ENCODE peak calls at places on chromosomes 3 and 15, in six cellular contexts. One of them, this sample, is unnamed. For H3K27me3, the result is how much of the 10 kb centered on the place peaks cover.

GRCh38 chr15:41941644-41942415 is 30.5 kb downstream of the EHD4 start:
- DNase-seq in endodermal cell: peak
- DNase-seq in fibroblast of lung: no peak
- DNase-seq in BE2C: no peak
- DNase-seq in bronchial epithelial cell: no peak
- DNase-seq in cardiac muscle cell: no peak
- DNase-seq in this sample: no peak

GRCh38 chr3:141129049-141130038 is 78.2 kb downstream of the SPSB4 start:
- DNase-seq in endodermal cell: no peak
- DNase-seq in fibroblast of lung: no peak
- DNase-seq in BE2C: no peak
- DNase-seq in bronchial epithelial cell: no peak
- DNase-seq in cardiac muscle cell: no peak
- DNase-seq in this sample: no peak

GRCh38 chr3:129276385-129276784 is 2.3 kb upstream of the HMCES start:
- DNase-seq in endodermal cell: no peak
- DNase-seq in fibroblast of lung: no peak
- DNase-seq in BE2C: no peak
- DNase-seq in bronchial epithelial cell: no peak
- DNase-seq in cardiac muscle cell: no peak
- DNase-seq in this sample: no peak

GRCh38 chr3:100538339-100538706 is 45.9 kb downstream of the TMEM45A start:
- DNase-seq in endodermal cell: no peak
- DNase-seq in fibroblast of lung: no peak
- DNase-seq in BE2C: no peak
- DNase-seq in bronchial epithelial cell: peak
- DNase-seq in cardiac muscle cell: peak
- DNase-seq in this sample: no peak

GRCh38 chr15:85624241-85624855 is 170.4 kb downstream of the KLHL25 start:
- DNase-seq in endodermal cell: no peak
- DNase-seq in fibroblast of lung: peak
- DNase-seq in BE2C: no peak
- DNase-seq in bronchial epithelial cell: no peak
- DNase-seq in cardiac muscle cell: peak
- DNase-seq in this sample: no peak

GRCh38 chr3:66803206-66803605 is 194.9 kb upstream of the KBTBD8 start:
- DNase-seq in endodermal cell: peak
- DNase-seq in fibroblast of lung: no peak
- DNase-seq in BE2C: no peak
- DNase-seq in bronchial epithelial cell: no peak
- DNase-seq in cardiac muscle cell: no peak
- DNase-seq in this sample: no peak

GRCh38 chr15:48459571-48460461 is 128.6 kb downstream of the DUT start:
- DNase-seq in endodermal cell: no peak
- DNase-seq in fibroblast of lung: peak
- DNase-seq in BE2C: no peak
- DNase-seq in bronchial epithelial cell: peak
- DNase-seq in cardiac muscle cell: peak
- DNase-seq in this sample: no peak

GRCh38 chr15:89332446-89332845 is 2.2 kb downstream of the POLG start:
- DNase-seq in endodermal cell: peak
- DNase-seq in fibroblast of lung: peak
- DNase-seq in BE2C: peak
- DNase-seq in bronchial epithelial cell: no peak
- DNase-seq in cardiac muscle cell: peak
- DNase-seq in this sample: no peak

GRCh38 chr15:76134537-76134936 is 74.8 kb downstream of the TMEM266 start:
- DNase-seq in endodermal cell: no peak
- DNase-seq in fibroblast of lung: no peak
- DNase-seq in BE2C: no peak
- DNase-seq in bronchial epithelial cell: no peak
- DNase-seq in cardiac muscle cell: no peak
- DNase-seq in this sample: no peak

GRCh38 chr15:96115642-96116041 is 214.9 kb upstream of the NR2F2 start:
- DNase-seq in endodermal cell: no peak
- DNase-seq in fibroblast of lung: peak
- DNase-seq in BE2C: no peak
- DNase-seq in bronchial epithelial cell: peak
- DNase-seq in cardiac muscle cell: peak
- DNase-seq in this sample: no peak

GRCh38 chr3:61562810-61563613 is 1.6 kb downstream of the PTPRG start:
- DNase-seq in endodermal cell: peak
- DNase-seq in fibroblast of lung: peak
- DNase-seq in BE2C: no peak
- DNase-seq in bronchial epithelial cell: no peak
- DNase-seq in cardiac muscle cell: peak
- DNase-seq in this sample: peak

GRCh38 chr3:96354742-96355141 is 459.7 kb upstream of the EPHA6 start:
- DNase-seq in endodermal cell: no peak
- DNase-seq in fibroblast of lung: no peak
- DNase-seq in BE2C: no peak
- DNase-seq in bronchial epithelial cell: peak
- DNase-seq in cardiac muscle cell: no peak
- DNase-seq in this sample: no peak

GRCh38 chr3:169432692-169433432 is 230.7 kb downstream of the MECOM start:
- DNase-seq in endodermal cell: no peak
- DNase-seq in fibroblast of lung: no peak
- DNase-seq in BE2C: no peak
- DNase-seq in bronchial epithelial cell: peak
- DNase-seq in cardiac muscle cell: no peak
- DNase-seq in this sample: no peak

GRCh38 chr3:197426161-197426566 is 127.8 kb upstream of the DLG1 start:
- DNase-seq in endodermal cell: no peak
- DNase-seq in fibroblast of lung: no peak
- DNase-seq in BE2C: no peak
- DNase-seq in bronchial epithelial cell: peak
- DNase-seq in cardiac muscle cell: peak
- DNase-seq in this sample: no peak

GRCh38 chr3:155989536-155989935 is 119.1 kb downstream of the GMPS start:
- DNase-seq in endodermal cell: no peak
- DNase-seq in fibroblast of lung: no peak
- DNase-seq in BE2C: no peak
- DNase-seq in bronchial epithelial cell: peak
- DNase-seq in cardiac muscle cell: no peak
- DNase-seq in this sample: no peak

GRCh38 chr3:149609595-149609994 is 48.2 kb downstream of the WWTR1 start:
- DNase-seq in endodermal cell: no peak
- DNase-seq in fibroblast of lung: no peak
- DNase-seq in BE2C: no peak
- DNase-seq in bronchial epithelial cell: no peak
- DNase-seq in cardiac muscle cell: no peak
- DNase-seq in this sample: no peak

GRCh38 chr3:147672436-147672835 is 263.3 kb downstream of the ZIC1 start:
- DNase-seq in endodermal cell: no peak
- DNase-seq in fibroblast of lung: no peak
- DNase-seq in BE2C: no peak
- DNase-seq in bronchial epithelial cell: no peak
- DNase-seq in cardiac muscle cell: no peak
- DNase-seq in this sample: no peak

GRCh38 chr3:126147147-126147931 is 33.0 kb downstream of the ALDH1L1 start:
- DNase-seq in endodermal cell: peak
- DNase-seq in fibroblast of lung: no peak
- DNase-seq in BE2C: no peak
- DNase-seq in bronchial epithelial cell: no peak
- DNase-seq in cardiac muscle cell: no peak
- DNase-seq in this sample: peak

GRCh38 chr3:40623567-40623966 is 98.8 kb downstream of the ZNF621 start:
- DNase-seq in endodermal cell: no peak
- DNase-seq in fibroblast of lung: no peak
- DNase-seq in BE2C: no peak
- DNase-seq in bronchial epithelial cell: peak
- DNase-seq in cardiac muscle cell: no peak
- DNase-seq in this sample: no peak

GRCh38 chr3:14651440-14652251 is at the start of gene CCDC174:
- DNase-seq in endodermal cell: peak
- DNase-seq in fibroblast of lung: peak
- DNase-seq in BE2C: peak
- DNase-seq in bronchial epithelial cell: peak
- DNase-seq in cardiac muscle cell: peak
- DNase-seq in this sample: peak

GRCh38 chr15:74812533-74812932 is at the start of gene LMAN1L:
- DNase-seq in endodermal cell: no peak
- DNase-seq in fibroblast of lung: no peak
- DNase-seq in BE2C: no peak
- DNase-seq in bronchial epithelial cell: no peak
- DNase-seq in cardiac muscle cell: peak
- DNase-seq in this sample: no peak

GRCh38 chr3:58421004-58421403 is 12.6 kb downstream of the PDHB start:
- DNase-seq in endodermal cell: no peak
- DNase-seq in fibroblast of lung: no peak
- DNase-seq in BE2C: no peak
- DNase-seq in bronchial epithelial cell: no peak
- DNase-seq in cardiac muscle cell: no peak
- DNase-seq in this sample: no peak

GRCh38 chr3:58417075-58417474 is 16.6 kb downstream of the PDHB start:
- DNase-seq in endodermal cell: no peak
- DNase-seq in fibroblast of lung: no peak
- DNase-seq in BE2C: no peak
- DNase-seq in bronchial epithelial cell: no peak
- DNase-seq in cardiac muscle cell: no peak
- DNase-seq in this sample: no peak

GRCh38 chr3:58422756-58423324 is 10.8 kb downstream of the PDHB start:
- DNase-seq in endodermal cell: no peak
- DNase-seq in fibroblast of lung: peak
- DNase-seq in BE2C: no peak
- DNase-seq in bronchial epithelial cell: peak
- DNase-seq in cardiac muscle cell: peak
- DNase-seq in this sample: no peak

GRCh38 chr3:58418227-58418626 is 15.4 kb downstream of the PDHB start:
- DNase-seq in endodermal cell: peak
- DNase-seq in fibroblast of lung: no peak
- DNase-seq in BE2C: no peak
- DNase-seq in bronchial epithelial cell: no peak
- DNase-seq in cardiac muscle cell: no peak
- DNase-seq in this sample: no peak

GRCh38 chr3:58419782-58420512 is 13.7 kb downstream of the PDHB start:
- DNase-seq in endodermal cell: no peak
- DNase-seq in fibroblast of lung: peak
- DNase-seq in BE2C: no peak
- DNase-seq in bronchial epithelial cell: peak
- DNase-seq in cardiac muscle cell: peak
- DNase-seq in this sample: peak
- TF ChIP-seq CTCF in endodermal cell: no peak
- TF ChIP-seq CTCF in fibroblast of lung: no peak
- TF ChIP-seq CTCF in BE2C: no peak
- TF ChIP-seq CTCF in bronchial epithelial cell: no peak
- TF ChIP-seq CTCF in cardiac muscle cell: no peak
- TF ChIP-seq CTCF in this sample: no peak

GRCh38 chr3:43243590-43244587 is 42.5 kb upstream of the SNRK start:
- DNase-seq in endodermal cell: no peak
- DNase-seq in fibroblast of lung: no peak
- DNase-seq in BE2C: no peak
- DNase-seq in bronchial epithelial cell: no peak
- DNase-seq in cardiac muscle cell: peak
- DNase-seq in this sample: no peak
- H3K27me3 ChIP-seq in endodermal cell: under half
- H3K27me3 ChIP-seq in fibroblast of lung: under half
- H3K27me3 ChIP-seq in BE2C: under half
- H3K27me3 ChIP-seq in bronchial epithelial cell: under half
- H3K27me3 ChIP-seq in cardiac muscle cell: under half
- H3K27me3 ChIP-seq in this sample: under half

GRCh38 chr3:184164648-184165330 is 9.6 kb downstream of the DVL3 start:
- DNase-seq in endodermal cell: no peak
- DNase-seq in fibroblast of lung: no peak
- DNase-seq in BE2C: no peak
- DNase-seq in bronchial epithelial cell: no peak
- DNase-seq in cardiac muscle cell: no peak
- DNase-seq in this sample: no peak
- TF ChIP-seq CTCF in endodermal cell: peak
- TF ChIP-seq CTCF in fibroblast of lung: no peak
- TF ChIP-seq CTCF in BE2C: no peak
- TF ChIP-seq CTCF in bronchial epithelial cell: no peak
- TF ChIP-seq CTCF in cardiac muscle cell: no peak
- TF ChIP-seq CTCF in this sample: no peak

GRCh38 chr3:138936763-138937689 is 9.9 kb downstream of the FOXL2 start:
- DNase-seq in endodermal cell: no peak
- DNase-seq in fibroblast of lung: no peak
- DNase-seq in BE2C: peak
- DNase-seq in bronchial epithelial cell: no peak
- DNase-seq in cardiac muscle cell: no peak
- DNase-seq in this sample: no peak
- H3K27me3 ChIP-seq in endodermal cell: half or more
- H3K27me3 ChIP-seq in fibroblast of lung: half or more
- H3K27me3 ChIP-seq in BE2C: half or more
- H3K27me3 ChIP-seq in bronchial epithelial cell: under half
- H3K27me3 ChIP-seq in cardiac muscle cell: half or more
- H3K27me3 ChIP-seq in this sample: under half

GRCh38 chr3:43996379-43997301 is 245.0 kb upstream of the TOPAZ1 start:
- DNase-seq in endodermal cell: peak
- DNase-seq in fibroblast of lung: peak
- DNase-seq in BE2C: peak
- DNase-seq in bronchial epithelial cell: peak
- DNase-seq in cardiac muscle cell: peak
- DNase-seq in this sample: no peak
- TF ChIP-seq CTCF in endodermal cell: peak
- TF ChIP-seq CTCF in fibroblast of lung: peak
- TF ChIP-seq CTCF in BE2C: peak
- TF ChIP-seq CTCF in bronchial epithelial cell: peak
- TF ChIP-seq CTCF in cardiac muscle cell: no peak
- TF ChIP-seq CTCF in this sample: no peak

DNA sequence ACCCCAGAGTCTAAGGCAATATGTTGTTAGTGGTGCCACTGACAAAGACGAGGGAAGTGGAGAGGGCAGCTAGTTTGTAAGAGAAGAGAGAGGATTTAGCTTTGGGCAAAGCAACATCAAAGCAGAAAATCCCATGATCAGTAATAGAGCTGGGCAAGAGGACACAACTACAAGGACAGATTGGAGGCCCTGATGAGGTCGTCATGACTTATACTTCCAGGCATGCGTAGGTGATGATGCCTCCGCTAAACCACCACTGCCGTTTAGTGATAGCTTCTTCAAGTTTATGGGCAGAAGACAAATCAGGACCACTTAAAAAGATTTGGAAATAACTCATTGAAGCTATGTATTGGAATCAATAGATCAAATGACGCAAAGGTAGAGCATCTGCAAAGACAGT is 2.6 kb downstream of the HRG start:
- DNase-seq in endodermal cell: no peak
- DNase-seq in fibroblast of lung: no peak
- DNase-seq in BE2C: no peak
- DNase-seq in bronchial epithelial cell: peak
- DNase-seq in cardiac muscle cell: no peak
- DNase-seq in this sample: no peak
- H3K27me3 ChIP-seq in endodermal cell: under half
- H3K27me3 ChIP-seq in fibroblast of lung: under half
- H3K27me3 ChIP-seq in BE2C: under half
- H3K27me3 ChIP-seq in bronchial epithelial cell: under half
- H3K27me3 ChIP-seq in cardiac muscle cell: under half
- H3K27me3 ChIP-seq in this sample: under half

GRCh38 chr15:83046558-83047127 is 20.4 kb downstream of the BTBD1 start:
- DNase-seq in endodermal cell: no peak
- DNase-seq in fibroblast of lung: peak
- DNase-seq in BE2C: no peak
- DNase-seq in bronchial epithelial cell: peak
- DNase-seq in cardiac muscle cell: peak
- DNase-seq in this sample: no peak
- TF ChIP-seq CTCF in endodermal cell: no peak
- TF ChIP-seq CTCF in fibroblast of lung: no peak
- TF ChIP-seq CTCF in BE2C: no peak
- TF ChIP-seq CTCF in bronchial epithelial cell: no peak
- TF ChIP-seq CTCF in cardiac muscle cell: no peak
- TF ChIP-seq CTCF in this sample: no peak

This sample was measured in ascending aorta.